ENCODE peak calls at places on chromosomes 7 and 10, in four cellular contexts. P is HCT116, U is body of pancreas, H is IMR-90. Z is an unnamed sample. For H3K9me3, the result is how much of the 10 kb centered on the place peaks cover.

GRCh38 chr10:105109164-105109563 is 468.1 kb downstream of the SORCS3 start:
- DNase-seq in P (no peak), U (no peak), H (no peak), Z (no peak)

GRCh38 chr10:60921631-60922030 is 22.4 kb downstream of the RHOBTB1 start:
- DNase-seq in P (no peak), U (peak), H (no peak), Z (no peak)

GRCh38 chr10:103066141-103067098 is 126.7 kb downstream of the NT5C2 start:
- DNase-seq in P (no peak), U (no peak), H (no peak), Z (no peak)

GRCh38 chr7:93046641-93047040 is 71.1 kb downstream of the SAMD9 start:
- DNase-seq in P (no peak), U (no peak), H (no peak), Z (no peak)

GRCh38 chr7:150398965-150399320 is 19.8 kb downstream of the ZNF775 start:
- DNase-seq in P (no peak), U (no peak), H (no peak), Z (no peak)

GRCh38 chr7:19464751-19465150 is 244.1 kb downstream of the POLR1F start:
- DNase-seq in P (no peak), U (no peak), H (no peak), Z (no peak)

GRCh38 chr10:63264852-63265617 is 131.9 kb downstream of the NRBF2 start:
- DNase-seq in P (no peak), U (no peak), H (peak), Z (no peak)

GRCh38 chr7:20064974-20065862 is 152.0 kb downstream of the MACC1 start:
- DNase-seq in P (peak), U (no peak), H (peak), Z (no peak)

GRCh38 chr7:158802535-158803199 is 26.6 kb downstream of the ESYT2 start:
- DNase-seq in P (no peak), U (no peak), H (peak), Z (no peak)

GRCh38 chr7:139436806-139437205 is 46.7 kb downstream of the KLRG2 start:
- DNase-seq in P (no peak), U (no peak), H (no peak), Z (no peak)
- TF ChIP-seq POLR2A in P (no peak), U (no peak), H (no peak), Z (no peak)

GRCh38 chr7:23616593-23616992 is 19.4 kb downstream of the CCDC126 start:
- DNase-seq in P (no peak), U (no peak), H (no peak), Z (no peak)
- H3K9me3 ChIP-seq in P (under half), U (under half), H (under half), Z (under half)

GRCh38 chr7:33128990-33129805 is at the start of gene BBS9:
- DNase-seq in P (peak), U (peak), H (peak), Z (peak)
- TF ChIP-seq POLR2A in P (peak), U (no peak), H (no peak), Z (peak)

GRCh38 chr7:157579425-157579824 is 242.6 kb downstream of the DNAJB6 start:
- DNase-seq in P (no peak), U (no peak), H (no peak), Z (no peak)
- H3K9me3 ChIP-seq in P (under half), U (under half), H (under half), Z (under half)

Z was measured in uterus.